ENCODE peak calls at places on chromosomes 7 and 10, in eight cellular contexts. E is ovary; N is MCF 10A; D is fibroblast of the aortic adventitia; M is CD4-positive, alpha-beta T cell; X is cardiac muscle cell; B is breast epithelium; Z is HFF-Myc. I is an unnamed sample.
A peak's percentile ranks its signal among the peaks of the same experiment; 100 is the strongest.

GRCh38 chr10:91745086-91745831 is 53.0 kb upstream of the TNKS2 start:
- DNase-seq in M (no peak), X (peak; percentile 48), Z (no peak), D (peak; percentile 42), E (no peak), B (peak; percentile 37), N (peak; percentile 76), I (peak; percentile 26)

GRCh38 chr10:133127291-133128125 is 32.5 kb upstream of the KNDC1 start:
- DNase-seq in B (no peak), N (no peak), M (peak; percentile 34), E (no peak), X (no peak), Z (no peak), D (no peak), I (peak; percentile 52)

GRCh38 chr10:38119038-38119437 is 24.9 kb downstream of the ZNF37A start:
- DNase-seq in N (no peak), M (no peak), Z (no peak), B (no peak), X (no peak), E (no peak), D (no peak), I (no peak)

GRCh38 chr7:105224884-105225651 is 163.7 kb downstream of the SRPK2 start:
- DNase-seq in M (no peak), Z (peak; percentile 81), B (no peak), E (no peak), D (peak; percentile 87), N (peak; percentile 91), X (peak; percentile 85), I (no peak)

GRCh38 chr10:77296534-77297369 is 340.9 kb downstream of the KCNMA1 start:
- DNase-seq in B (no peak), E (no peak), Z (no peak), N (no peak), D (no peak), M (no peak), X (no peak), I (no peak)

GRCh38 chr10:17787087-17787942 is 21.8 kb upstream of the MRC1 start:
- DNase-seq in X (peak; percentile 89), D (peak; percentile 96), E (no peak), Z (peak; percentile 88), M (no peak), B (no peak), N (peak; percentile 90), I (no peak)

GRCh38 chr7:82507976-82508677 is 64.5 kb upstream of the CACNA2D1 start:
- DNase-seq in X (no peak), N (no peak), M (no peak), E (no peak), Z (no peak), B (no peak), D (no peak), I (no peak)

GRCh38 chr7:55198634-55199366 is 166.3 kb upstream of the LANCL2 start:
- DNase-seq in B (peak; percentile 5), E (no peak), M (no peak), N (no peak), Z (no peak), D (no peak), X (no peak), I (no peak)

GRCh38 chr7:11831727-11832495 is at the start of gene THSD7A:
- DNase-seq in Z (no peak), D (peak; percentile 22), M (no peak), E (peak; percentile 14), N (peak; percentile 18), X (peak; percentile 72), B (no peak), I (peak; percentile 79)

GRCh38 chr10:79816-80215 is 30.7 kb upstream of the TUBB8 start:
- DNase-seq in N (no peak), D (no peak), Z (no peak), B (no peak), E (no peak), X (no peak), M (no peak), I (no peak)

GRCh38 chr7:26782501-26782900 is 81.9 kb downstream of the SKAP2 start:
- DNase-seq in D (no peak), N (peak; percentile 28), Z (no peak), M (no peak), E (no peak), X (no peak), B (no peak), I (no peak)

GRCh38 chr7:26779978-26780595 is 84.3 kb downstream of the SKAP2 start:
- DNase-seq in B (no peak), M (no peak), Z (no peak), N (no peak), E (no peak), X (no peak), D (no peak), I (no peak)

GRCh38 chr7:26777383-26777782 is 87.0 kb downstream of the SKAP2 start:
- DNase-seq in B (no peak), N (no peak), D (no peak), Z (no peak), X (no peak), M (no peak), E (no peak), I (no peak)
- TF ChIP-seq CTCF in B (no peak), N (no peak), D (no peak), Z (no peak), X (no peak), M (no peak), E (no peak), I (no peak)

GRCh38 chr10:93812664-93813338 is 55.1 kb downstream of the LGI1 start:
- DNase-seq in M (no peak), E (no peak), D (no peak), X (no peak), N (no peak), B (no peak), Z (no peak), I (no peak)

GRCh38 chr10:93818086-93818485 is 60.4 kb downstream of the LGI1 start:
- DNase-seq in X (no peak), D (no peak), Z (no peak), M (no peak), N (no peak), B (no peak), E (no peak), I (no peak)

GRCh38 chr10:93816123-93816747 is 58.5 kb downstream of the LGI1 start:
- DNase-seq in B (peak; percentile 58), Z (no peak), E (peak; percentile 21), M (peak; percentile 8), N (peak; percentile 73), X (peak; percentile 72), D (peak; percentile 78), I (peak; percentile 72)

GRCh38 chr10:93815304-93816091 is 57.8 kb downstream of the LGI1 start:
- DNase-seq in N (no peak), Z (no peak), X (no peak), D (peak; percentile 30), B (no peak), E (no peak), M (no peak), I (no peak)

GRCh38 chr10:93813507-93814465 is 56.0 kb downstream of the LGI1 start:
- DNase-seq in N (peak; percentile 61), D (peak; percentile 52), M (peak; percentile 11), X (peak; percentile 48), Z (no peak), E (no peak), B (peak; percentile 19), I (peak; percentile 69)
- TF ChIP-seq CTCF in N (peak; percentile 46), D (peak; percentile 74), M (peak; percentile 41), X (peak; percentile 68), Z (peak; percentile 76), E (no peak), B (peak; percentile 20), I (peak; percentile 74)

GRCh38 chr10:124043310-124044142 is 49.9 kb downstream of the CHST15 start:
- DNase-seq in Z (no peak), E (no peak), B (no peak), X (no peak), D (no peak), N (no peak), M (no peak), I (no peak)

GRCh38 chr10:124044143-124044862 is 49.1 kb downstream of the CHST15 start:
- DNase-seq in D (no peak), X (no peak), B (no peak), E (no peak), M (no peak), Z (no peak), N (no peak), I (no peak)

GRCh38 chr10:124041684-124042445 is 51.5 kb downstream of the CHST15 start:
- DNase-seq in X (peak; percentile 9), M (no peak), N (no peak), Z (no peak), E (no peak), D (peak; percentile 16), B (no peak), I (no peak)

GRCh38 chr10:124040454-124040853 is 52.9 kb downstream of the CHST15 start:
- DNase-seq in X (peak; percentile 25), M (no peak), Z (no peak), E (no peak), B (no peak), D (no peak), N (no peak), I (no peak)

DNA sequence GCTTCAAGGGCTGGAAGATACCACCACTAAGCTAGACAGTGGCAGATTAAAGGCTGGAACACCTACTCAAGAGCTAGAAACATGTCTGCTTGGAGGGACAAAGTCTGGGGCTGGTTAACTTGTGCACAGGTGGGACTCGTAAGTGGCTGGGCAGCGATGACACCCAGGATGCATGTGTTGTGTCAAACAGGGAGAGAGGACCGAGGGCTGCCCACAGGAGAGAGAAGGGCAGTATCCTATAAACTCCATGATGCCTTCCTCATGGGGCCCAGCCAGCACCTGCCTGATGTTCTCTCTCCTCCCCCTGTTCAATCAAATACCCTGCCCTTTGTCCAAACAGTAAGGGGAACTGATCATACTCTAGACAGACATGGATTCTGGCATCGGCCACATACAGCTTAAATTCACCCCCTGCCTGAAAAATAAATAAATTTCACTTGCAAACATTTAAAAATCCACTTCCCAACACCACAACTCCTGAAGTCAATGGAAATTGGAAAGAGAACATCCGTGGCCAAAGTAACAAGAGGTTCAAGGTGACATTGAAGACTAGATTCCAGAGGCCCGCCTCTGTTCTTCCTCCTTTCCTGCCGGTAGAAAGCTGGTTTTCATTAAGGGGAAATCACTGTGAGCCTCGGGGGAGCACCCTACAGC is 50.6 kb downstream of the CHST15 start:
- DNase-seq in D (no peak), B (no peak), Z (no peak), X (no peak), E (no peak), N (no peak), M (no peak), I (no peak)
- TF ChIP-seq CTCF in D (no peak), B (no peak), Z (no peak), X (no peak), E (no peak), N (no peak), M (no peak), I (no peak)

GRCh38 chr7:133789951-133790350 is 337.2 kb upstream of the LRGUK start:
- DNase-seq in E (no peak), M (no peak), B (no peak), D (no peak), Z (no peak), X (no peak), N (no peak), I (no peak)
- TF ChIP-seq CTCF in E (no peak), M (no peak), B (no peak), D (no peak), Z (no peak), X (no peak), N (no peak), I (no peak)

I was measured in endothelial cell.